ENCODE peak calls at places on chromosome 22, in four cellular contexts. D is fibroblast of the aortic adventitia, V is sigmoid colon, F is dorsolateral prefrontal cortex. E is an unnamed sample.

GRCh38 chr22:45421349-45422057 is 8.0 kb downstream of the RIBC2 start:
- DNase-seq in V (no peak), D (no peak), F (no peak), E (no peak)

GRCh38 chr22:32354360-32355351 is 3.0 kb upstream of the RFPL3 start:
- DNase-seq in D (peak), V (no peak), F (no peak), E (peak)

GRCh38 chr22:27726726-27727449 is 74.7 kb downstream of the MN1 start:
- DNase-seq in D (peak), F (no peak), V (peak), E (peak)

GRCh38 chr22:48482771-48483170 is 1344.9 kb downstream of the BRD1 start:
- DNase-seq in F (no peak), V (no peak), D (no peak), E (no peak)

GRCh38 chr22:23177197-23177596 is 3.1 kb upstream of the BCR start:
- DNase-seq in V (no peak), F (no peak), D (no peak), E (no peak)

GRCh38 chr22:40631925-40632324 is 4.6 kb downstream of the MRTFA start:
- DNase-seq in F (no peak), D (no peak), V (peak), E (no peak)

GRCh38 chr22:24315367-24315781 is 44.7 kb downstream of the SPECC1L start:
- DNase-seq in F (no peak), V (no peak), D (no peak), E (no peak)

GRCh38 chr22:50630376-50630775 is 2.4 kb upstream of the ARSA start:
- DNase-seq in F (no peak), V (no peak), D (no peak), E (peak)

GRCh38 chr22:43289976-43290663 is 53.1 kb downstream of the SCUBE1 start:
- DNase-seq in F (no peak), V (peak), D (peak), E (peak)

GRCh38 chr22:42780070-42780540 is 59.4 kb upstream of the A4GALT start:
- DNase-seq in F (peak), D (peak), V (no peak), E (peak)

GRCh38 chr22:23825246-23825905 is 13.4 kb downstream of the DERL3 start:
- DNase-seq in V (peak), D (no peak), F (no peak), E (no peak)

GRCh38 chr22:46652081-46652929 is 32.1 kb downstream of the GRAMD4 start:
- DNase-seq in V (no peak), F (no peak), D (peak), E (peak)

GRCh38 chr22:43346521-43346929 is 3.4 kb upstream of the SCUBE1 start:
- DNase-seq in F (no peak), V (peak), D (peak), E (peak)

GRCh38 chr22:48496987-48497650 is 1330.6 kb downstream of the BRD1 start:
- DNase-seq in D (no peak), F (no peak), V (no peak), E (no peak)

GRCh38 chr22:32752868-32753520 is 48.5 kb upstream of the TIMP3 start:
- DNase-seq in F (no peak), V (peak), D (peak), E (peak)

GRCh38 chr22:50415426-50415825 is 59.4 kb downstream of the SBF1 start:
- DNase-seq in D (no peak), F (no peak), V (no peak), E (no peak)

GRCh38 chr22:33455036-33455435 is 396.9 kb upstream of the SYN3 start:
- DNase-seq in F (peak), V (no peak), D (no peak), E (no peak)

GRCh38 chr22:31153357-31153756 is 6.6 kb upstream of the RNF185 start:
- DNase-seq in V (no peak), D (no peak), F (no peak), E (no peak)

GRCh38 chr22:31151872-31152271 is 8.1 kb upstream of the RNF185 start:
- DNase-seq in D (no peak), V (no peak), F (no peak), E (no peak)

GRCh38 chr22:31148953-31149627 is 8.8 kb upstream of the PLA2G3 start:
- DNase-seq in D (peak), F (peak), V (peak), E (peak)

GRCh38 chr22:31148516-31148915 is 8.2 kb upstream of the PLA2G3 start:
- DNase-seq in V (no peak), F (no peak), D (peak), E (peak)

GRCh38 chr22:31150615-31151014 is 9.4 kb upstream of the RNF185 start:
- DNase-seq in F (no peak), D (no peak), V (no peak), E (no peak)
- TF ChIP-seq CTCF in F (no peak), D (peak), V (no peak), E (peak)

DNA sequence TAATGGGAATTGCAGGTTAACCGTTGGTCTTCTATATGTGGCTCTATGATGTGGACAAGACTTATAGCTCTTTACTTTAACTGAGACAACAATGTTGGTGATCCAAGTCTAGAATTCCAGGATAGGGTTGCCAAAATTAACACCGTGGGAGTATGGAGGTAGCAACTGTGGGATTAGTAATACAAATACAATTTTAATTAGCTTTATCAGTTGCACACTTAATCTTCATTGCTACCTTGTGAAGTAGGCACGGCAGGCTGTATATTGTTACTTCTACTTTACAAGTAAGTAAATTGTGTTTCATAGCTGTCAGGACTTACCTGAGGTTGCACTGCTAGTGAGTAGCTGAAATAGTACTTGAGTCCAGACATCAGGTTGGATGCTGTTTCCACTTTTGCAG is 21.0 kb downstream of the MTMR3 start:
- DNase-seq in F (no peak), D (no peak), V (no peak), E (no peak)
- H3K4me3 ChIP-seq in F (no peak), D (no peak), V (no peak), E (no peak)

GRCh38 chr22:36016656-36017055 is 12.0 kb downstream of the RBFOX2 start:
- DNase-seq in D (peak), F (no peak), V (no peak), E (peak)
- TF ChIP-seq CTCF in D (no peak), F (no peak), V (no peak), E (no peak)

DNA sequence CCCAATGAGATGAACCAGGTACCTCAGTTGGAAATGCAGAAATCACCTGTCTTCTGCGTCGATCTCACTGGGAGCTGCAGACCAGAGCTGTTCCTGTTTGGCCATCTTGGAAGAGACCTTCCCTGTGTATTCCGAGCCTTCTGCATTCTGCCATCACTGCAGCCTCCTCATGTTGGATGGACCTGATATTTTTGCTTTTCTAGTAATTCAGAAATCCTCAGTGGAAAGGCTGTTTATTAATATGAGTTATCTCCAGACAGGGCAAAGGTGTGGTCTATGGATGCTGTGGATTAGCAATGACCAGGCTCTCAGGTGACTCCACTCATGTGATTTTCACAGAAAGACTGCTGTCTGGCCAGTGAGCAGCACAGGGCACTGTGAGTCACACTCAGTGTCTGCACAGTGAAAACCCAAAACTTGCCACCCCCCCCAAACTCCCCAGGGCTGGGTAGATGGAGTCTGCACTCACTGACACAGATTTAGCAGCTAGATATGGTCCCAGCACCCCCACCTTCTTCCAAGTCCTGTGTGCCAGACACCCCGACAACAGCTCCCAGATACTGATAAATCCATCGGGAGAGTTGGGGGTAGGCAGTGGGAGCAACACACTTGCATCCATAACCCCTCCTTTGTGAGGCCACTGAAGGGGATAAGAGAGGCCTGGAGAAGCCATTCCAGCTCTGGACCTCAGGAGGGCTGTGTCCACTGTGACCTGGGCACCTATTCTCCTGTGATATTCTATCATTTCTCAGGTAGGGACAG is 75.2 kb upstream of the TOP3B start:
- DNase-seq in F (no peak), V (no peak), D (no peak), E (no peak)
- H3K4me3 ChIP-seq in F (no peak), V (no peak), D (no peak), E (no peak)

DNA sequence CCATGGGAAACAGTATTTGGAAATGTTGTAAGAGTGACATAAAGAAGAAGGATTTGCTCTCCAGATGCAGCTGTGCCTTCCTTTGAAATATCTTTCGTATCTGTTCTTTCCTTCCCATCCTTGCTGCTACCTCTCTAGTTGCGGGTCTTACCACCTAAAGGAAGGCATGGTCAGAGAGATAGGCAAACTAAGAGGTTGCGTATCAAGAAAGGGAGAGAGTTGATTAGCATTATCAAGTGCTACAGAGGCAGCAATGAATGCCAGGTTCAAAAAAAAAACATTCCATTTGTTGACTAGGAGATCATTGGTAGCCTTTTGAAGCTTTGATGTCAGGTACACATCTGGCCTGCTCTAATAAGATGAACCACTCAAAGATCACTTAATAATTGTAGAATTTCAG is 4.6 kb downstream of the GTPBP1 start:
- DNase-seq in D (no peak), V (no peak), F (no peak), E (no peak)
- TF ChIP-seq CTCF in D (no peak), V (no peak), F (no peak), E (no peak)

E was measured in fibroblast of mammary gland.